ENCODE peak calls at places on chromosomes 3 and 15, in four cellular contexts. T is psoas muscle, B is WERI-Rb-1, I is lower lobe of right lung. X is an unnamed sample.

GRCh38 chr3:33006081-33006480 is 54.6 kb downstream of the CCR4 start:
- DNase-seq in T (no peak), B (no peak), I (no peak), X (no peak)

GRCh38 chr15:75200765-75201608 is 695 bp upstream of the C15orf39 start:
- DNase-seq in T (no peak), B (peak; percentile 35), I (peak; percentile 83), X (peak; percentile 28)

GRCh38 chr3:179098388-179099077 is 26.9 kb upstream of the ZMAT3 start:
- DNase-seq in T (no peak), B (no peak), I (no peak), X (no peak)

GRCh38 chr15:39248204-39248603 is 332.7 kb upstream of the THBS1 start:
- DNase-seq in T (no peak), B (no peak), I (peak; percentile 52), X (peak; percentile 59)

GRCh38 chr3:192675958-192676649 is 51.2 kb downstream of the FGF12 start:
- DNase-seq in T (no peak), B (no peak), I (no peak), X (no peak)

GRCh38 chr3:57981483-57982087 is 26.6 kb upstream of the FLNB start:
- DNase-seq in T (no peak), B (no peak), I (no peak), X (no peak)

GRCh38 chr3:150183619-150184425 is 213.1 kb upstream of the PFN2 start:
- DNase-seq in T (peak; percentile 82), B (peak; percentile 95), I (peak; percentile 62), X (peak; percentile 54)

GRCh38 chr3:51929420-51930003 is 12.2 kb downstream of the RRP9 start:
- DNase-seq in T (no peak), B (no peak), I (no peak), X (no peak)

GRCh38 chr15:84714372-84714771 is 1.6 kb downstream of the SEC11A start:
- DNase-seq in T (no peak), B (no peak), I (no peak), X (no peak)

GRCh38 chr15:61839541-61839940 is 220.7 kb downstream of the VPS13C start:
- DNase-seq in T (no peak), B (no peak), I (no peak), X (no peak)

GRCh38 chr3:125050486-125051172 is 5.2 kb downstream of the HEG1 start:
- DNase-seq in T (no peak), B (no peak), I (no peak), X (no peak)

GRCh38 chr3:49910409-49911123 is 6.9 kb upstream of the MST1R start:
- DNase-seq in T (no peak), B (no peak), I (no peak), X (no peak)

GRCh38 chr3:44227622-44228021 is 14.1 kb upstream of the TOPAZ1 start:
- DNase-seq in T (no peak), B (no peak), I (no peak), X (no peak)

GRCh38 chr3:44223274-44223673 is 18.4 kb upstream of the TOPAZ1 start:
- DNase-seq in T (no peak), B (no peak), I (no peak), X (no peak)

GRCh38 chr3:44234674-44235268 is 6.9 kb upstream of the TOPAZ1 start:
- DNase-seq in T (no peak), B (no peak), I (no peak), X (no peak)

GRCh38 chr3:44232407-44232806 is 9.3 kb upstream of the TOPAZ1 start:
- DNase-seq in T (no peak), B (no peak), I (no peak), X (no peak)

DNA sequence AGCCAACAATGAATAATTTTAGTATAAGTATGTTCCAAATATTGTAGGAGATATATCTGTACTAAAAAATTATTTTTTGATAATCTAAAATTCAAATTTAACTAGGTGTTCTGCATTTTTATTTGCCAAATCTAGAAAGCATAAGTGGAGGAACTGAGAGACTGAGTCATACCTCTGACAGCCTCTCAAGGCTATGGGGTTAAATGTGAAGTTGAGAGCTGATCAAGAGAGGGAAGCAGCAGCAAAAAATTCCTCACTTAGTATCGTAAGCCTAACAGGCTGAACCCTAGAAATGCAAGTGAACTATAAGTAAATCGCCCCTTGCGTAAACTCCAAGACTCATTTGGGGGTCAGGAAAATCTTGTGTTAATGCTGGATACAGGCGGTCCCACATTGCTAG is 12.8 kb upstream of the TOPAZ1 start:
- DNase-seq in T (no peak), B (no peak), I (no peak), X (no peak)
- H3K4me3 ChIP-seq in T (no peak overlapping the region), B (no peak overlapping the region), I (no peak overlapping the region), X (no peak overlapping the region)

GRCh38 chr3:133901083-133901482 is 5.4 kb upstream of the RAB6B start:
- DNase-seq in T (no peak), B (no peak), I (no peak), X (no peak)
- TF ChIP-seq CTCF in T (peak; percentile 21), B (peak; percentile 61), I (no peak), X (peak; percentile 58)

DNA sequence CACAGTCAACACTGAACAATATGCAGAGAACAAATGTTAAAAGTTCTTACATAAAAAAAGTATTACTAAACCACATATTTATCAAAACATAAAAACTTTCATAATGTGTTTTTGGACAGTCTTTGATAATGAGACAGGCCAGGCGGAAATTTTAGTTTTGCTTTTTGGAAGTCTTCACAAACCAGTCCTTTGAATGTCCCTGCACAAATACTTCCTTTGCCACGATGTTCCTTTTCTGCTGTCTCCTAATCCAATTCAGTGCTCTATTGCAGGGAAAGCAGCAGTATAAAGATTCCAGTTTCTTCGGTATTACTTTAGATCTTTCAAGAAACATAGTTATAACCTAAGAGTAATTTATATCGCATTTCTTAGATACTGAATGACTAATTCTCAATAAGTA is 135.9 kb downstream of the TBL1XR1 start:
- DNase-seq in T (no peak), B (no peak), I (no peak), X (no peak)
- H3K27ac ChIP-seq in T (no peak overlapping the region), B (no peak overlapping the region), I (no peak overlapping the region), X (peak overlapping the region; percentile 1)

GRCh38 chr3:155407331-155407730 is 113.8 kb upstream of the STRIT1 start:
- DNase-seq in T (no peak), B (no peak), I (no peak), X (no peak)

GRCh38 chr3:155407971-155408370 is 114.5 kb upstream of the STRIT1 start:
- DNase-seq in T (no peak), B (no peak), I (no peak), X (no peak)

GRCh38 chr3:155412856-155413255 is 119.4 kb upstream of the STRIT1 start:
- DNase-seq in T (no peak), B (no peak), I (no peak), X (no peak)

GRCh38 chr3:155409336-155409735 is 115.9 kb upstream of the STRIT1 start:
- DNase-seq in T (no peak), B (no peak), I (no peak), X (no peak)

GRCh38 chr3:155411500-155412223 is 118.2 kb upstream of the STRIT1 start:
- DNase-seq in T (no peak), B (no peak), I (no peak), X (no peak)
- H3K4me3 ChIP-seq in T (no peak overlapping the region), B (no peak overlapping the region), I (no peak overlapping the region), X (no peak overlapping the region)

GRCh38 chr3:55724407-55724784 is 237.3 kb upstream of the WNT5A start:
- DNase-seq in T (no peak), B (no peak), I (no peak), X (no peak)

GRCh38 chr3:55723653-55724406 is 236.7 kb upstream of the WNT5A start:
- DNase-seq in T (no peak), B (no peak), I (no peak), X (no peak)

GRCh38 chr3:55719508-55719907 is 232.4 kb upstream of the WNT5A start:
- DNase-seq in T (peak; percentile 52), B (no peak), I (no peak), X (no peak)

GRCh38 chr3:55720614-55721013 is 233.5 kb upstream of the WNT5A start:
- DNase-seq in T (no peak), B (no peak), I (no peak), X (no peak)

GRCh38 chr3:55721716-55722484 is 234.8 kb upstream of the WNT5A start:
- DNase-seq in T (peak; percentile 56), B (peak; percentile 46), I (no peak), X (peak; percentile 12)
- TF ChIP-seq CTCF in T (peak; percentile 25), B (peak; percentile 66), I (peak; percentile 43), X (peak; percentile 55)

GRCh38 chr3:27637346-27638000 is 84.7 kb downstream of the EOMES start:
- DNase-seq in T (no peak), B (no peak), I (no peak), X (no peak)
- H3K27ac ChIP-seq in T (no peak overlapping the region), B (no peak overlapping the region), I (no peak overlapping the region), X (no peak overlapping the region)

DNA sequence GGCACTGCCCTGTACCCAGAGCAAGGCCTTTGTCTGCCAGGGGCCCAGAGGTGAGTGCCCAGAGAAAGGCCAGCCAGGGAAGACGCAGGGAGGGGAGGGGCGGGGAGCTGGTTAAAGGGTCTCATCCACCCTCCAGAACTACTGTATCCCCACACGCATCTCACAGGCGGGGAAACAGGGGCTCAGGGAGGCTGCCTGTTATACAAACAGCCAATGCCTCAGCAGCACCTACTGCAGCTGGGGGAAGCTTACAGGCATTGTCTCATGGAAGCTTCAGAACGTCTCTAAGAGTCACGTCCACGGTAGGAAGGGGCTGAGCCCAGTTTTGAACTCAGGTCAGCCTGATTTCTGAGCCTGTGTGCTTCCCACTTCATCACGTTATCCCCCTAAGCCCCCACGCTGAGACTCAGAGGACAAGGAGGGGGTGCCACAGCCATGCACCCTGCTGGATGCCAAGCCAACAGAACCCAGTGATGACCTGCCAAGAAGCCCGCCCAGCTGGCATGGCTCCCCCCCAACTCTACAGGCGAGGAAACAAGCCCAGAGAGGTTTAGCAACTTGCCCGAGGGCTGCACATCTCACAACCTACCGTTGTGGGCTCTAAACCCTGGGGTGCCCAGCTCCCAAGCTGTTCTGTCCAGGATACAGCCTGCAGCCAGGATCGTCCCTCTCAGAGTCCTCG is 54.5 kb downstream of the IQSEC1 start:
- DNase-seq in T (peak; percentile 55), B (no peak), I (peak; percentile 42), X (no peak)
- H3K4me3 ChIP-seq in T (peak overlapping the region; percentile 28), B (no peak overlapping the region), I (peak overlapping the region; percentile 10), X (peak overlapping the region; percentile 18)

GRCh38 chr3:53347261-53348064 is at the start of gene DCP1A:
- DNase-seq in T (peak; percentile 97), B (peak; percentile 96), I (peak; percentile 95), X (peak; percentile 93)

GRCh38 chr3:53346922-53347260 is 452 bp downstream of the DCP1A start:
- DNase-seq in T (no peak), B (no peak), I (no peak), X (no peak)

GRCh38 chr3:53354945-53355498 is 7.7 kb upstream of the DCP1A start:
- DNase-seq in T (no peak), B (no peak), I (no peak), X (no peak)

GRCh38 chr3:53346514-53346913 is 829 bp downstream of the DCP1A start:
- DNase-seq in T (no peak), B (no peak), I (no peak), X (no peak)

DNA sequence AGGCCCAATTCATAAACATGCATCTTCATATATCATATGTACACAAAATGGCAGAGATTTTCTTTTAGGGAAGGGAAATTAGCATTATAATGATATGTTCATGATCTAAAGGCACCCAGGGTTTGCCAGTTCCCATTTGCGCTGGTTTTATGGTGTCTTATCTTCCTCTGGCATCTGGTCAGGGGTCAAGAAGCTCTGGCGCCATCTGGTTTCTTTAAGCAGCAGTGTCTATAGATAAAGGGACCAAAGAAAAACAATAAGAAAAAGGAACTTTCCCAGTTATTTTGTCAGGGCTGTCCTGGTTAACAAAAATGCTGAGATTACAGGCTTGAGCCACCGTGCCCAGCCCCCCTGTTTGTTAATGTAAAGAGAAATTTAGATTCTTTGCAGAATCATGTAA is 3.3 kb upstream of the DCP1A start:
- DNase-seq in T (no peak), B (peak; percentile 37), I (no peak), X (no peak)
- TF ChIP-seq CTCF in T (peak; percentile 14), B (peak; percentile 31), I (no peak), X (peak; percentile 23)

GRCh38 chr3:190614466-190615384 is 100.8 kb downstream of the IL1RAP start:
- DNase-seq in T (no peak), B (no peak), I (no peak), X (no peak)
- H3K27ac ChIP-seq in T (no peak overlapping the region), B (no peak overlapping the region), I (no peak overlapping the region), X (peak overlapping the region; percentile 16)